ENCODE peak calls at places on chromosomes 16 and 17, in seven cellular contexts. One of them, this sample, is unnamed.

GRCh38 chr16:79672524-79672923 is 72.0 kb upstream of the MAF start:
- DNase-seq in CD8-positive, alpha-beta memory T cell: no peak
- DNase-seq in CD4-positive, alpha-beta memory T cell: no peak
- DNase-seq in mammary epithelial cell: no peak
- DNase-seq in OCI-LY7: no peak
- DNase-seq in GM12878: no peak
- DNase-seq in epithelial cell of proximal tubule: no peak
- DNase-seq in this sample: no peak

GRCh38 chr16:48687421-48688038 is 77.5 kb upstream of the N4BP1 start:
- DNase-seq in CD8-positive, alpha-beta memory T cell: no peak
- DNase-seq in epithelial cell of proximal tubule: peak; percentile 3
- DNase-seq in OCI-LY7: peak; percentile 68
- DNase-seq in CD4-positive, alpha-beta memory T cell: no peak
- DNase-seq in mammary epithelial cell: peak; percentile 60
- DNase-seq in GM12878: peak; percentile 13
- DNase-seq in this sample: peak; percentile 16

GRCh38 chr17:14301279-14301760 is 439 bp downstream of the HS3ST3B1 start:
- DNase-seq in CD8-positive, alpha-beta memory T cell: peak; percentile 41
- DNase-seq in mammary epithelial cell: no peak
- DNase-seq in epithelial cell of proximal tubule: no peak
- DNase-seq in GM12878: no peak
- DNase-seq in OCI-LY7: peak; percentile 47
- DNase-seq in CD4-positive, alpha-beta memory T cell: peak; percentile 56
- DNase-seq in this sample: no peak

GRCh38 chr16:53291757-53292392 is 142.4 kb upstream of the RBL2 start:
- DNase-seq in OCI-LY7: no peak
- DNase-seq in mammary epithelial cell: peak; percentile 31
- DNase-seq in epithelial cell of proximal tubule: no peak
- DNase-seq in GM12878: no peak
- DNase-seq in CD4-positive, alpha-beta memory T cell: no peak
- DNase-seq in CD8-positive, alpha-beta memory T cell: no peak
- DNase-seq in this sample: peak; percentile 29

GRCh38 chr17:7293131-7293557 is 1.3 kb downstream of the YBX2 start:
- DNase-seq in OCI-LY7: no peak
- DNase-seq in mammary epithelial cell: peak; percentile 70
- DNase-seq in CD4-positive, alpha-beta memory T cell: no peak
- DNase-seq in epithelial cell of proximal tubule: no peak
- DNase-seq in GM12878: no peak
- DNase-seq in CD8-positive, alpha-beta memory T cell: no peak
- DNase-seq in this sample: no peak

GRCh38 chr17:27038676-27039075 is 255.2 kb upstream of the WSB1 start:
- DNase-seq in CD8-positive, alpha-beta memory T cell: no peak
- DNase-seq in OCI-LY7: peak; percentile 69
- DNase-seq in epithelial cell of proximal tubule: no peak
- DNase-seq in GM12878: no peak
- DNase-seq in CD4-positive, alpha-beta memory T cell: no peak
- DNase-seq in mammary epithelial cell: no peak
- DNase-seq in this sample: no peak

GRCh38 chr16:23182206-23182674 is 305 bp upstream of the SCNN1G start:
- DNase-seq in GM12878: peak; percentile 23
- DNase-seq in epithelial cell of proximal tubule: no peak
- DNase-seq in mammary epithelial cell: peak; percentile 88
- DNase-seq in CD4-positive, alpha-beta memory T cell: peak; percentile 67
- DNase-seq in OCI-LY7: peak; percentile 81
- DNase-seq in CD8-positive, alpha-beta memory T cell: peak; percentile 57
- DNase-seq in this sample: no peak

GRCh38 chr16:19346335-19346922 is 60.9 kb downstream of the CLEC19A start:
- DNase-seq in mammary epithelial cell: no peak
- DNase-seq in OCI-LY7: peak; percentile 4
- DNase-seq in GM12878: no peak
- DNase-seq in CD4-positive, alpha-beta memory T cell: no peak
- DNase-seq in epithelial cell of proximal tubule: no peak
- DNase-seq in CD8-positive, alpha-beta memory T cell: no peak
- DNase-seq in this sample: no peak

GRCh38 chr17:77647531-77647930 is 311.0 kb upstream of the TNRC6C start:
- DNase-seq in OCI-LY7: no peak
- DNase-seq in CD8-positive, alpha-beta memory T cell: no peak
- DNase-seq in GM12878: no peak
- DNase-seq in mammary epithelial cell: no peak
- DNase-seq in epithelial cell of proximal tubule: no peak
- DNase-seq in CD4-positive, alpha-beta memory T cell: no peak
- DNase-seq in this sample: no peak

GRCh38 chr16:71360378-71360777 is 1.9 kb downstream of the CALB2 start:
- DNase-seq in GM12878: no peak
- DNase-seq in mammary epithelial cell: peak; percentile 91
- DNase-seq in CD4-positive, alpha-beta memory T cell: no peak
- DNase-seq in CD8-positive, alpha-beta memory T cell: no peak
- DNase-seq in OCI-LY7: no peak
- DNase-seq in epithelial cell of proximal tubule: peak; percentile 69
- DNase-seq in this sample: peak; percentile 85

GRCh38 chr16:25256821-25257503 is 683 bp downstream of the ZKSCAN2 start:
- DNase-seq in OCI-LY7: peak; percentile 34
- DNase-seq in CD4-positive, alpha-beta memory T cell: no peak
- DNase-seq in GM12878: no peak
- DNase-seq in CD8-positive, alpha-beta memory T cell: no peak
- DNase-seq in epithelial cell of proximal tubule: no peak
- DNase-seq in mammary epithelial cell: no peak
- DNase-seq in this sample: no peak

GRCh38 chr17:80843741-80844156 is 147.9 kb upstream of the CHMP6 start:
- DNase-seq in CD8-positive, alpha-beta memory T cell: no peak
- DNase-seq in epithelial cell of proximal tubule: no peak
- DNase-seq in CD4-positive, alpha-beta memory T cell: no peak
- DNase-seq in mammary epithelial cell: no peak
- DNase-seq in OCI-LY7: no peak
- DNase-seq in GM12878: no peak
- DNase-seq in this sample: no peak

GRCh38 chr16:16145286-16145685 is 78.0 kb downstream of the ABCC6 start:
- DNase-seq in OCI-LY7: no peak
- DNase-seq in CD8-positive, alpha-beta memory T cell: no peak
- DNase-seq in epithelial cell of proximal tubule: no peak
- DNase-seq in mammary epithelial cell: no peak
- DNase-seq in GM12878: no peak
- DNase-seq in CD4-positive, alpha-beta memory T cell: no peak
- DNase-seq in this sample: no peak

GRCh38 chr17:75048396-75048933 is 1.4 kb downstream of the KCTD2 start:
- DNase-seq in mammary epithelial cell: no peak
- DNase-seq in CD4-positive, alpha-beta memory T cell: no peak
- DNase-seq in OCI-LY7: no peak
- DNase-seq in CD8-positive, alpha-beta memory T cell: no peak
- DNase-seq in epithelial cell of proximal tubule: no peak
- DNase-seq in GM12878: no peak
- DNase-seq in this sample: no peak

GRCh38 chr16:90047714-90048346 is 28.6 kb upstream of the DBNDD1 start:
- DNase-seq in CD4-positive, alpha-beta memory T cell: peak; percentile 11
- DNase-seq in mammary epithelial cell: no peak
- DNase-seq in CD8-positive, alpha-beta memory T cell: no peak
- DNase-seq in OCI-LY7: no peak
- DNase-seq in GM12878: no peak
- DNase-seq in epithelial cell of proximal tubule: no peak
- DNase-seq in this sample: no peak

GRCh38 chr17:18277076-18277475 is 16.6 kb downstream of the MIEF2 start:
- DNase-seq in OCI-LY7: no peak
- DNase-seq in CD8-positive, alpha-beta memory T cell: no peak
- DNase-seq in mammary epithelial cell: no peak
- DNase-seq in CD4-positive, alpha-beta memory T cell: no peak
- DNase-seq in epithelial cell of proximal tubule: no peak
- DNase-seq in GM12878: no peak
- DNase-seq in this sample: no peak

GRCh38 chr17:2400474-2400866 is 390 bp downstream of the MNT start:
- DNase-seq in epithelial cell of proximal tubule: no peak
- DNase-seq in CD4-positive, alpha-beta memory T cell: peak; percentile 65
- DNase-seq in CD8-positive, alpha-beta memory T cell: peak; percentile 46
- DNase-seq in OCI-LY7: peak; percentile 79
- DNase-seq in GM12878: no peak
- DNase-seq in mammary epithelial cell: peak; percentile 54
- DNase-seq in this sample: no peak

GRCh38 chr17:13230350-13230900 is 212.6 kb upstream of the ELAC2 start:
- DNase-seq in OCI-LY7: no peak
- DNase-seq in CD4-positive, alpha-beta memory T cell: no peak
- DNase-seq in mammary epithelial cell: peak; percentile 34
- DNase-seq in GM12878: no peak
- DNase-seq in epithelial cell of proximal tubule: no peak
- DNase-seq in CD8-positive, alpha-beta memory T cell: no peak
- DNase-seq in this sample: no peak

GRCh38 chr16:89691231-89691985 is 4.9 kb downstream of the CDK10 start:
- DNase-seq in CD4-positive, alpha-beta memory T cell: no peak
- DNase-seq in epithelial cell of proximal tubule: no peak
- DNase-seq in OCI-LY7: no peak
- DNase-seq in GM12878: no peak
- DNase-seq in mammary epithelial cell: no peak
- DNase-seq in CD8-positive, alpha-beta memory T cell: no peak
- DNase-seq in this sample: no peak

GRCh38 chr16:64736887-64737286 is 385.0 kb downstream of the CDH11 start:
- DNase-seq in OCI-LY7: no peak
- DNase-seq in CD4-positive, alpha-beta memory T cell: no peak
- DNase-seq in GM12878: no peak
- DNase-seq in epithelial cell of proximal tubule: no peak
- DNase-seq in CD8-positive, alpha-beta memory T cell: no peak
- DNase-seq in mammary epithelial cell: no peak
- DNase-seq in this sample: no peak

GRCh38 chr17:72407336-72408121 is 286.7 kb downstream of the SOX9 start:
- DNase-seq in GM12878: no peak
- DNase-seq in mammary epithelial cell: peak; percentile 98
- DNase-seq in OCI-LY7: peak; percentile 58
- DNase-seq in CD8-positive, alpha-beta memory T cell: no peak
- DNase-seq in epithelial cell of proximal tubule: peak; percentile 86
- DNase-seq in CD4-positive, alpha-beta memory T cell: no peak
- DNase-seq in this sample: peak; percentile 93

GRCh38 chr16:80580109-80580832 is 39.5 kb downstream of the DYNLRB2 start:
- DNase-seq in GM12878: peak; percentile 89
- DNase-seq in CD8-positive, alpha-beta memory T cell: peak; percentile 61
- DNase-seq in CD4-positive, alpha-beta memory T cell: peak; percentile 55
- DNase-seq in OCI-LY7: no peak
- DNase-seq in epithelial cell of proximal tubule: no peak
- DNase-seq in mammary epithelial cell: peak; percentile 30
- DNase-seq in this sample: no peak

GRCh38 chr17:33233855-33234228 is 59.3 kb downstream of the ASIC2 start:
- DNase-seq in OCI-LY7: no peak
- DNase-seq in epithelial cell of proximal tubule: no peak
- DNase-seq in GM12878: no peak
- DNase-seq in CD8-positive, alpha-beta memory T cell: peak; percentile 46
- DNase-seq in CD4-positive, alpha-beta memory T cell: peak; percentile 61
- DNase-seq in mammary epithelial cell: no peak
- DNase-seq in this sample: no peak

GRCh38 chr16:61677776-61678175 is 358.5 kb downstream of the CDH8 start:
- DNase-seq in mammary epithelial cell: no peak
- DNase-seq in CD8-positive, alpha-beta memory T cell: no peak
- DNase-seq in epithelial cell of proximal tubule: no peak
- DNase-seq in CD4-positive, alpha-beta memory T cell: no peak
- DNase-seq in OCI-LY7: no peak
- DNase-seq in GM12878: no peak
- DNase-seq in this sample: no peak

GRCh38 chr17:79749156-79749815 is 18.5 kb downstream of the ENPP7 start:
- DNase-seq in CD4-positive, alpha-beta memory T cell: no peak
- DNase-seq in OCI-LY7: no peak
- DNase-seq in CD8-positive, alpha-beta memory T cell: no peak
- DNase-seq in mammary epithelial cell: peak; percentile 27
- DNase-seq in epithelial cell of proximal tubule: peak; percentile 10
- DNase-seq in GM12878: no peak
- DNase-seq in this sample: peak; percentile 59

GRCh38 chr16:69830534-69831211 is 68.5 kb downstream of the WWP2 start:
- DNase-seq in GM12878: no peak
- DNase-seq in mammary epithelial cell: no peak
- DNase-seq in OCI-LY7: no peak
- DNase-seq in epithelial cell of proximal tubule: peak; percentile 48
- DNase-seq in CD4-positive, alpha-beta memory T cell: no peak
- DNase-seq in CD8-positive, alpha-beta memory T cell: no peak
- DNase-seq in this sample: no peak
- H3K4me3 ChIP-seq in GM12878: no peak overlapping the region
- H3K4me3 ChIP-seq in mammary epithelial cell: no peak overlapping the region
- H3K4me3 ChIP-seq in OCI-LY7: no peak overlapping the region
- H3K4me3 ChIP-seq in epithelial cell of proximal tubule: no peak overlapping the region
- H3K4me3 ChIP-seq in CD4-positive, alpha-beta memory T cell: no peak overlapping the region
- H3K4me3 ChIP-seq in CD8-positive, alpha-beta memory T cell: no peak overlapping the region
- H3K4me3 ChIP-seq in this sample: no peak overlapping the region

GRCh38 chr17:15340966-15341365 is 431 bp downstream of the TEKT3 start:
- DNase-seq in CD4-positive, alpha-beta memory T cell: no peak
- DNase-seq in epithelial cell of proximal tubule: no peak
- DNase-seq in OCI-LY7: no peak
- DNase-seq in mammary epithelial cell: no peak
- DNase-seq in GM12878: no peak
- DNase-seq in CD8-positive, alpha-beta memory T cell: no peak
- DNase-seq in this sample: no peak
- H3K4me3 ChIP-seq in CD4-positive, alpha-beta memory T cell: no peak overlapping the region
- H3K4me3 ChIP-seq in epithelial cell of proximal tubule: peak overlapping the region; percentile 63
- H3K4me3 ChIP-seq in OCI-LY7: no peak overlapping the region
- H3K4me3 ChIP-seq in mammary epithelial cell: peak overlapping the region; percentile 38
- H3K4me3 ChIP-seq in GM12878: no peak overlapping the region
- H3K4me3 ChIP-seq in CD8-positive, alpha-beta memory T cell: no peak overlapping the region
- H3K4me3 ChIP-seq in this sample: peak overlapping the region; percentile 48

DNA sequence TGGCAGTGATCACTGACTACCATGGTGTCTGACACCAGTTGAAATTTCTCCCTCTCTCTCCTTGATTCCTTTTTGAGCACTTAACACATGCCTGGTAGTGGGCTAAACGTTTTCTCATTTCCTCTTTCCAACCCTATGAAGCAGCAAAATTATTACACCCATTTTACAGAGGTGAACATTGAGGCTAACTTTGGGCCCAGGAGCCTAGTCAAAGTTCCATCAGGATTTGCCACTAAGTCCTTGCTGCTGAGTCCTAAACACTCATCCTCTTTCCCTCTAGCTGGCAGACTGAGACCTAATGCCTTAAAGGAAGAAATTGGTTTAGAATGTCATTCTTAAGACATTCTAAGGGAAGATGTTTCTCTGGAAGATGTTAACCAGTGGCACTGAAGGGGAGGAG is 74.7 kb upstream of the IRX3 start:
- DNase-seq in CD8-positive, alpha-beta memory T cell: no peak
- DNase-seq in epithelial cell of proximal tubule: no peak
- DNase-seq in mammary epithelial cell: no peak
- DNase-seq in CD4-positive, alpha-beta memory T cell: no peak
- DNase-seq in OCI-LY7: no peak
- DNase-seq in GM12878: no peak
- DNase-seq in this sample: no peak
- H3K4me3 ChIP-seq in CD8-positive, alpha-beta memory T cell: no peak overlapping the region
- H3K4me3 ChIP-seq in epithelial cell of proximal tubule: no peak overlapping the region
- H3K4me3 ChIP-seq in mammary epithelial cell: no peak overlapping the region
- H3K4me3 ChIP-seq in CD4-positive, alpha-beta memory T cell: no peak overlapping the region
- H3K4me3 ChIP-seq in OCI-LY7: no peak overlapping the region
- H3K4me3 ChIP-seq in GM12878: no peak overlapping the region
- H3K4me3 ChIP-seq in this sample: no peak overlapping the region

GRCh38 chr17:41915020-41915419 is 3.7 kb downstream of the ACLY start:
- DNase-seq in CD8-positive, alpha-beta memory T cell: no peak
- DNase-seq in mammary epithelial cell: no peak
- DNase-seq in OCI-LY7: no peak
- DNase-seq in GM12878: no peak
- DNase-seq in CD4-positive, alpha-beta memory T cell: no peak
- DNase-seq in epithelial cell of proximal tubule: no peak
- DNase-seq in this sample: no peak

GRCh38 chr17:41913798-41914197 is 5.0 kb downstream of the ACLY start:
- DNase-seq in OCI-LY7: no peak
- DNase-seq in GM12878: no peak
- DNase-seq in mammary epithelial cell: no peak
- DNase-seq in epithelial cell of proximal tubule: no peak
- DNase-seq in CD4-positive, alpha-beta memory T cell: no peak
- DNase-seq in CD8-positive, alpha-beta memory T cell: no peak
- DNase-seq in this sample: no peak

GRCh38 chr17:41917192-41917591 is 1.6 kb downstream of the ACLY start:
- DNase-seq in OCI-LY7: no peak
- DNase-seq in GM12878: no peak
- DNase-seq in epithelial cell of proximal tubule: peak; percentile 93
- DNase-seq in CD8-positive, alpha-beta memory T cell: no peak
- DNase-seq in CD4-positive, alpha-beta memory T cell: no peak
- DNase-seq in mammary epithelial cell: peak; percentile 62
- DNase-seq in this sample: peak; percentile 42

GRCh38 chr17:41914358-41914766 is 4.4 kb downstream of the ACLY start:
- DNase-seq in mammary epithelial cell: no peak
- DNase-seq in CD8-positive, alpha-beta memory T cell: no peak
- DNase-seq in OCI-LY7: no peak
- DNase-seq in CD4-positive, alpha-beta memory T cell: no peak
- DNase-seq in epithelial cell of proximal tubule: no peak
- DNase-seq in GM12878: no peak
- DNase-seq in this sample: no peak

GRCh38 chr17:41915566-41915965 is 3.2 kb downstream of the ACLY start:
- DNase-seq in OCI-LY7: no peak
- DNase-seq in CD4-positive, alpha-beta memory T cell: no peak
- DNase-seq in mammary epithelial cell: no peak
- DNase-seq in CD8-positive, alpha-beta memory T cell: no peak
- DNase-seq in epithelial cell of proximal tubule: no peak
- DNase-seq in GM12878: no peak
- DNase-seq in this sample: no peak
- H3K4me3 ChIP-seq in OCI-LY7: no peak overlapping the region
- H3K4me3 ChIP-seq in CD4-positive, alpha-beta memory T cell: no peak overlapping the region
- H3K4me3 ChIP-seq in mammary epithelial cell: no peak overlapping the region
- H3K4me3 ChIP-seq in CD8-positive, alpha-beta memory T cell: no peak overlapping the region
- H3K4me3 ChIP-seq in epithelial cell of proximal tubule: peak overlapping the region; percentile 20
- H3K4me3 ChIP-seq in GM12878: peak overlapping the region; percentile 49
- H3K4me3 ChIP-seq in this sample: no peak overlapping the region

This sample was measured in AG09309.